ENCODE peak calls at places on chromosomes 12 and 14, in seven cellular contexts. One of them, this sample, is unnamed.

GRCh38 chr14:66315098-66315497 is 171.1 kb upstream of the CCDC196 start:
- DNase-seq in NCI-H1436: no peak
- DNase-seq in WERI-Rb-1: no peak
- DNase-seq in NCI-H1092: no peak
- DNase-seq in NCI-H1105: no peak
- DNase-seq in stimulated activated CD4-positive, alpha-beta T cell treated with anti-CD3 and anti-CD28 coated beads, TNF-alpha, amount 100 ng/mL, for 48 hours: no peak
- DNase-seq in left cardiac atrium: no peak
- DNase-seq in this sample: no peak

GRCh38 chr12:123899368-123899767 is 73.3 kb downstream of the CCDC92 start:
- DNase-seq in NCI-H1436: no peak
- DNase-seq in left cardiac atrium: no peak
- DNase-seq in NCI-H1105: no peak
- DNase-seq in NCI-H1092: no peak
- DNase-seq in stimulated activated CD4-positive, alpha-beta T cell treated with anti-CD3 and anti-CD28 coated beads, TNF-alpha, amount 100 ng/mL, for 48 hours: no peak
- DNase-seq in WERI-Rb-1: no peak
- DNase-seq in this sample: no peak

GRCh38 chr12:45200497-45201043 is 15.3 kb upstream of the ANO6 start:
- DNase-seq in NCI-H1092: no peak
- DNase-seq in NCI-H1436: no peak
- DNase-seq in NCI-H1105: no peak
- DNase-seq in WERI-Rb-1: no peak
- DNase-seq in stimulated activated CD4-positive, alpha-beta T cell treated with anti-CD3 and anti-CD28 coated beads, TNF-alpha, amount 100 ng/mL, for 48 hours: no peak
- DNase-seq in left cardiac atrium: no peak
- DNase-seq in this sample: no peak

GRCh38 chr12:99111600-99111999 is 466.5 kb downstream of the APAF1 start:
- DNase-seq in NCI-H1092: peak; percentile 69
- DNase-seq in WERI-Rb-1: no peak
- DNase-seq in NCI-H1105: peak; percentile 91
- DNase-seq in stimulated activated CD4-positive, alpha-beta T cell treated with anti-CD3 and anti-CD28 coated beads, TNF-alpha, amount 100 ng/mL, for 48 hours: no peak
- DNase-seq in NCI-H1436: peak; percentile 86
- DNase-seq in left cardiac atrium: no peak
- DNase-seq in this sample: no peak

GRCh38 chr12:122740351-122740750 is 9.7 kb upstream of the HCAR1 start:
- DNase-seq in WERI-Rb-1: no peak
- DNase-seq in left cardiac atrium: no peak
- DNase-seq in stimulated activated CD4-positive, alpha-beta T cell treated with anti-CD3 and anti-CD28 coated beads, TNF-alpha, amount 100 ng/mL, for 48 hours: no peak
- DNase-seq in NCI-H1105: no peak
- DNase-seq in NCI-H1092: no peak
- DNase-seq in NCI-H1436: no peak
- DNase-seq in this sample: no peak

GRCh38 chr14:97177016-97177415 is 379.8 kb downstream of the VRK1 start:
- DNase-seq in left cardiac atrium: no peak
- DNase-seq in WERI-Rb-1: peak; percentile 19
- DNase-seq in NCI-H1436: peak; percentile 61
- DNase-seq in NCI-H1092: peak; percentile 18
- DNase-seq in NCI-H1105: no peak
- DNase-seq in stimulated activated CD4-positive, alpha-beta T cell treated with anti-CD3 and anti-CD28 coated beads, TNF-alpha, amount 100 ng/mL, for 48 hours: no peak
- DNase-seq in this sample: no peak

GRCh38 chr12:104886418-104887401 is 71.4 kb downstream of the SLC41A2 start:
- DNase-seq in NCI-H1092: no peak
- DNase-seq in WERI-Rb-1: no peak
- DNase-seq in stimulated activated CD4-positive, alpha-beta T cell treated with anti-CD3 and anti-CD28 coated beads, TNF-alpha, amount 100 ng/mL, for 48 hours: no peak
- DNase-seq in NCI-H1436: no peak
- DNase-seq in NCI-H1105: no peak
- DNase-seq in left cardiac atrium: no peak
- DNase-seq in this sample: no peak

GRCh38 chr14:51283402-51283825 is 43.4 kb downstream of the TMX1 start:
- DNase-seq in stimulated activated CD4-positive, alpha-beta T cell treated with anti-CD3 and anti-CD28 coated beads, TNF-alpha, amount 100 ng/mL, for 48 hours: no peak
- DNase-seq in NCI-H1436: peak; percentile 85
- DNase-seq in NCI-H1092: peak; percentile 82
- DNase-seq in WERI-Rb-1: peak; percentile 11
- DNase-seq in NCI-H1105: peak; percentile 91
- DNase-seq in left cardiac atrium: no peak
- DNase-seq in this sample: no peak

GRCh38 chr14:92649934-92650545 is 98.4 kb downstream of the LGMN start:
- DNase-seq in NCI-H1105: no peak
- DNase-seq in left cardiac atrium: peak; percentile 67
- DNase-seq in WERI-Rb-1: no peak
- DNase-seq in NCI-H1436: no peak
- DNase-seq in stimulated activated CD4-positive, alpha-beta T cell treated with anti-CD3 and anti-CD28 coated beads, TNF-alpha, amount 100 ng/mL, for 48 hours: no peak
- DNase-seq in NCI-H1092: no peak
- DNase-seq in this sample: peak; percentile 71

GRCh38 chr12:67572492-67572891 is 76.1 kb upstream of the DYRK2 start:
- DNase-seq in stimulated activated CD4-positive, alpha-beta T cell treated with anti-CD3 and anti-CD28 coated beads, TNF-alpha, amount 100 ng/mL, for 48 hours: no peak
- DNase-seq in NCI-H1436: no peak
- DNase-seq in NCI-H1092: no peak
- DNase-seq in WERI-Rb-1: no peak
- DNase-seq in NCI-H1105: no peak
- DNase-seq in left cardiac atrium: no peak
- DNase-seq in this sample: no peak

GRCh38 chr12:116766746-116767145 is 28.6 kb downstream of the RNFT2 start:
- DNase-seq in stimulated activated CD4-positive, alpha-beta T cell treated with anti-CD3 and anti-CD28 coated beads, TNF-alpha, amount 100 ng/mL, for 48 hours: no peak
- DNase-seq in left cardiac atrium: no peak
- DNase-seq in NCI-H1092: no peak
- DNase-seq in WERI-Rb-1: no peak
- DNase-seq in NCI-H1105: no peak
- DNase-seq in NCI-H1436: no peak
- DNase-seq in this sample: no peak

GRCh38 chr12:104132351-104132956 is 5.6 kb downstream of the NFYB start:
- DNase-seq in left cardiac atrium: no peak
- DNase-seq in NCI-H1105: peak; percentile 62
- DNase-seq in NCI-H1092: peak; percentile 41
- DNase-seq in WERI-Rb-1: peak; percentile 26
- DNase-seq in stimulated activated CD4-positive, alpha-beta T cell treated with anti-CD3 and anti-CD28 coated beads, TNF-alpha, amount 100 ng/mL, for 48 hours: no peak
- DNase-seq in NCI-H1436: no peak
- DNase-seq in this sample: no peak

GRCh38 chr12:62684586-62685295 is 218.1 kb downstream of the MON2 start:
- DNase-seq in NCI-H1436: no peak
- DNase-seq in NCI-H1092: no peak
- DNase-seq in stimulated activated CD4-positive, alpha-beta T cell treated with anti-CD3 and anti-CD28 coated beads, TNF-alpha, amount 100 ng/mL, for 48 hours: no peak
- DNase-seq in NCI-H1105: no peak
- DNase-seq in left cardiac atrium: peak; percentile 68
- DNase-seq in WERI-Rb-1: no peak
- DNase-seq in this sample: peak; percentile 27